ENCODE peak calls at places on chromosomes 12 and 14, in nine cellular contexts. U is Peyer's patch, Q is kidney, W is HCT116, B is cardiac fibroblast, E is heart right ventricle, Z is GM12864, M is choroid plexus epithelial cell, P is tibial artery. O is an unnamed sample.

GRCh38 chr14:58272589-58273372 is 25.6 kb upstream of the ARID4A start:
- DNase-seq in E (peak), B (peak), P (no peak), U (peak), Z (no peak), Q (no peak), W (no peak), M (peak), O (peak)

GRCh38 chr12:57040750-57041149 is 9.2 kb downstream of the MYO1A start:
- DNase-seq in U (no peak), E (no peak), M (no peak), Z (no peak), B (no peak), P (no peak), Q (no peak), W (no peak), O (no peak)

GRCh38 chr12:132409495-132410295 is 80.3 kb upstream of the FBRSL1 start:
- DNase-seq in P (no peak), U (no peak), Q (no peak), B (no peak), M (no peak), E (no peak), Z (no peak), W (no peak), O (no peak)

GRCh38 chr14:64502476-64503183 is 1.0 kb downstream of the ZBTB25 start:
- DNase-seq in M (peak), Q (no peak), U (peak), W (no peak), E (no peak), P (no peak), Z (no peak), B (no peak), O (no peak)

GRCh38 chr12:45439039-45439438 is 223.1 kb downstream of the ANO6 start:
- DNase-seq in U (no peak), W (peak), M (no peak), P (no peak), E (no peak), B (peak), Q (no peak), Z (no peak), O (no peak)

GRCh38 chr14:64812412-64812811 is 67.3 kb downstream of the SPTB start:
- DNase-seq in E (no peak), M (no peak), Z (peak), P (no peak), U (peak), Q (no peak), B (no peak), W (peak), O (no peak)

GRCh38 chr14:74913986-74914573 is 9.0 kb downstream of the RPS6KL1 start:
- DNase-seq in E (peak), P (peak), W (peak), U (peak), Q (no peak), B (peak), Z (no peak), M (peak), O (no peak)

GRCh38 chr12:73798523-73798922 is 739.1 kb upstream of the ATXN7L3B start:
- DNase-seq in E (no peak), W (no peak), Z (no peak), M (peak), P (no peak), U (no peak), Q (no peak), B (no peak), O (no peak)

GRCh38 chr12:121916719-121917118 is 1.7 kb upstream of the CFAP251 start:
- DNase-seq in W (no peak), U (no peak), Q (no peak), B (peak), M (peak), P (no peak), Z (no peak), E (peak), O (peak)

GRCh38 chr12:77681726-77682125 is 149.0 kb upstream of the NAV3 start:
- DNase-seq in P (no peak), W (no peak), E (no peak), B (no peak), Z (no peak), U (no peak), Q (no peak), M (no peak), O (no peak)

GRCh38 chr12:14554281-14555008 is 13.2 kb downstream of the PLBD1 start:
- DNase-seq in Z (no peak), P (peak), B (peak), W (peak), Q (peak), E (peak), M (no peak), U (peak), O (peak)

GRCh38 chr14:50560929-50561280 is 960 bp downstream of the ATL1 start:
- DNase-seq in B (peak), W (no peak), E (peak), Z (no peak), P (peak), M (peak), Q (peak), U (peak), O (peak)

GRCh38 chr12:2391740-2392341 is 339.1 kb downstream of the CACNA1C start:
- DNase-seq in Q (no peak), Z (no peak), B (no peak), E (no peak), U (peak), P (no peak), W (no peak), M (no peak), O (no peak)

GRCh38 chr14:39956372-39956771 is 524.1 kb upstream of the FBXO33 start:
- DNase-seq in E (no peak), B (no peak), M (no peak), W (peak), U (no peak), Z (no peak), Q (no peak), P (no peak), O (no peak)

GRCh38 chr12:13197526-13198141 is 1.1 kb downstream of the EMP1 start:
- DNase-seq in E (peak), U (no peak), W (no peak), P (peak), M (no peak), Z (no peak), Q (no peak), B (peak), O (no peak)

GRCh38 chr14:77562681-77563080 is 53.8 kb downstream of the SPTLC2 start:
- DNase-seq in E (no peak), Z (no peak), B (peak), Q (no peak), P (no peak), M (peak), U (no peak), W (no peak), O (no peak)

GRCh38 chr12:17304503-17305347 is 698.8 kb upstream of the LMO3 start:
- DNase-seq in Q (no peak), E (no peak), W (no peak), B (peak), M (peak), Z (no peak), U (no peak), P (no peak), O (no peak)

GRCh38 chr14:47490353-47490752 is 185.1 kb downstream of the MDGA2 start:
- DNase-seq in Q (no peak), P (no peak), Z (no peak), E (no peak), W (no peak), B (no peak), M (no peak), U (no peak), O (no peak)

GRCh38 chr12:117972341-117972740 is 3.6 kb upstream of the KSR2 start:
- DNase-seq in U (no peak), M (no peak), E (no peak), B (no peak), W (no peak), Z (no peak), P (no peak), Q (no peak), O (no peak)

GRCh38 chr12:122888232-122888752 is 7.6 kb downstream of the VPS37B start:
- DNase-seq in Z (no peak), U (peak), E (no peak), B (peak), M (peak), P (no peak), W (peak), Q (peak), O (peak)

GRCh38 chr12:44287545-44287944 is 451.7 kb downstream of the TMEM117 start:
- DNase-seq in W (no peak), U (no peak), Z (no peak), P (no peak), B (peak), E (no peak), Q (no peak), M (no peak), O (no peak)

GRCh38 chr12:87676726-87677125 is 352.5 kb downstream of the C12orf50 start:
- DNase-seq in Q (no peak), P (no peak), U (no peak), B (peak), Z (no peak), M (no peak), W (no peak), E (no peak), O (no peak)

GRCh38 chr14:37384870-37385596 is 187.3 kb downstream of the MIPOL1 start:
- DNase-seq in Z (no peak), Q (no peak), P (no peak), W (no peak), M (no peak), E (no peak), B (no peak), U (no peak), O (no peak)

GRCh38 chr12:67792185-67792584 is 143.6 kb downstream of the DYRK2 start:
- DNase-seq in U (no peak), M (no peak), Q (no peak), Z (no peak), P (no peak), E (no peak), W (no peak), B (no peak), O (no peak)

GRCh38 chr12:78085562-78086182 is 255.0 kb downstream of the NAV3 start:
- DNase-seq in B (peak), U (no peak), P (no peak), Q (no peak), W (no peak), Z (no peak), E (no peak), M (peak), O (peak)

GRCh38 chr14:71403673-71404072 is 496.4 kb downstream of the PCNX1 start:
- DNase-seq in W (peak), B (peak), M (peak), P (no peak), E (no peak), U (peak), Z (peak), Q (no peak), O (peak)

GRCh38 chr14:67957925-67958324 is 138.3 kb downstream of the RAD51B start:
- DNase-seq in B (no peak), Z (no peak), W (no peak), U (no peak), M (no peak), Q (no peak), P (no peak), E (no peak), O (no peak)

GRCh38 chr12:121893901-121894540 is 5.4 kb downstream of the PSMD9 start:
- DNase-seq in U (no peak), E (no peak), B (peak), M (peak), W (no peak), Z (no peak), P (no peak), Q (no peak), O (no peak)

GRCh38 chr12:58588771-58589170 is 331.5 kb downstream of the LRIG3 start:
- DNase-seq in M (peak), U (no peak), Q (no peak), P (no peak), E (no peak), Z (no peak), W (no peak), B (peak), O (no peak)

GRCh38 chr12:23760495-23760894 is 189.0 kb downstream of the SOX5 start:
- DNase-seq in E (no peak), P (no peak), U (no peak), W (no peak), Q (no peak), B (peak), M (peak), Z (no peak), O (no peak)

GRCh38 chr14:102084931-102085330 is 1.9 kb downstream of the HSP90AA1 start:
- DNase-seq in E (no peak), M (no peak), U (no peak), W (no peak), B (no peak), Q (no peak), P (no peak), Z (no peak), O (no peak)

GRCh38 chr12:77925536-77926108 is 94.9 kb downstream of the NAV3 start:
- DNase-seq in P (peak), E (peak), W (peak), M (peak), U (peak), B (peak), Q (peak), Z (peak), O (peak)

GRCh38 chr12:125140239-125140917 is 75.1 kb downstream of the AACS start:
- DNase-seq in M (no peak), E (no peak), U (no peak), Z (no peak), P (no peak), W (no peak), Q (no peak), B (no peak), O (no peak)

GRCh38 chr12:103930787-103931536 is 752 bp downstream of the HSP90B1 start:
- DNase-seq in E (peak), Q (peak), W (no peak), Z (peak), M (peak), U (peak), P (peak), B (peak), O (no peak)

GRCh38 chr14:96616168-96616681 is 114.0 kb downstream of the PAPOLA start:
- DNase-seq in Q (no peak), P (no peak), Z (no peak), U (no peak), M (no peak), E (no peak), B (no peak), W (no peak), O (no peak)

DNA sequence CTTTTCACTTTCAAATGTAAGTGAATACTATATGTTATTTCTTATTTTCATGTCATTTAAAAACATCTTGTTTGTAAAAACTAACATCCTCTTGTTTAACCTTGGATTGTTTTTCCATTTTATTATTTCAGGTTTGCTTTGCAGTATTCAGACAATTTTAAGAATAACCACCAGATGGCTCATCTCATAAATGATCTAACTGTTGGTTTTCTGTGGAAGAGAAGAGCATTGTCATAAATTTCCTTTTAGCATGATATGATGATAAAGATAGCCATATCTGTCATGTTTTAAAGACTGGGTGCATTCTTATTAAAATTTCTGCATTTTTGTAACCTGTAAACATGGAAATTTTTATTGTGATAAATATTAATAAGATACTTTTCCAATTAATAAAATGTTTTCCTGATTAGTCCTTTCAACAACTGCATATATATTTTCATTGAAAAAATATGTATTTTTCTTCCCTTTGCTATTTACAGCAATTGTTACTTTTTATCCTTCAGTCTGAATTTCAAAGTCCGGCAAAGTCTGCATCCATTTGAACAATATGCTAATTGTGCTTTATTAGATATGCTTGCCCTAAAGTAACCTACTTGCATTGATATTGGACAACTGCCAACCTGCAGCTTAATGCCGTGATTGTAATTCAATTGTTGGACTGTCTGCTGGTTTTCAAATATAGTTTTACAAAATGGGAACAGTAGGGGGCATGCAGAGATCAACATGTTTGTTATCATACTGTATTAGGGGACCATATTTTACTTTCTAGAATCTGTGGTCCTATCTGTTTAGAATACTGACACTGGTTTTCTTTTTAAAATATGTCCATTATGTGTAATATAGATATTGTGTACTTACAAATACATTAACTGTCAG is 163.4 kb downstream of the GARIN6 start:
- DNase-seq in U (no peak), W (peak), E (no peak), M (peak), Q (no peak), B (peak), Z (no peak), P (no peak), O (no peak)
- TF ChIP-seq CTCF in U (no peak), W (peak), E (no peak), M (peak), Q (peak), B (peak), Z (no peak), P (peak), O (no peak)

GRCh38 chr12:65308001-65308400 is 29.5 kb downstream of the MSRB3 start:
- DNase-seq in P (no peak), U (no peak), M (peak), Z (no peak), Q (no peak), E (no peak), B (peak), W (no peak), O (no peak)

GRCh38 chr12:65306229-65306602 is 27.7 kb downstream of the MSRB3 start:
- DNase-seq in Q (no peak), U (no peak), P (no peak), W (no peak), B (peak), M (no peak), Z (no peak), E (no peak), O (no peak)

GRCh38 chr12:65305346-65305950 is 27.0 kb downstream of the MSRB3 start:
- DNase-seq in M (no peak), B (no peak), E (no peak), W (no peak), U (no peak), Z (no peak), Q (no peak), P (no peak), O (no peak)

GRCh38 chr12:65308601-65309071 is 30.2 kb downstream of the MSRB3 start:
- DNase-seq in Z (no peak), U (no peak), B (peak), Q (no peak), M (peak), W (no peak), E (no peak), P (no peak), O (no peak)

DNA sequence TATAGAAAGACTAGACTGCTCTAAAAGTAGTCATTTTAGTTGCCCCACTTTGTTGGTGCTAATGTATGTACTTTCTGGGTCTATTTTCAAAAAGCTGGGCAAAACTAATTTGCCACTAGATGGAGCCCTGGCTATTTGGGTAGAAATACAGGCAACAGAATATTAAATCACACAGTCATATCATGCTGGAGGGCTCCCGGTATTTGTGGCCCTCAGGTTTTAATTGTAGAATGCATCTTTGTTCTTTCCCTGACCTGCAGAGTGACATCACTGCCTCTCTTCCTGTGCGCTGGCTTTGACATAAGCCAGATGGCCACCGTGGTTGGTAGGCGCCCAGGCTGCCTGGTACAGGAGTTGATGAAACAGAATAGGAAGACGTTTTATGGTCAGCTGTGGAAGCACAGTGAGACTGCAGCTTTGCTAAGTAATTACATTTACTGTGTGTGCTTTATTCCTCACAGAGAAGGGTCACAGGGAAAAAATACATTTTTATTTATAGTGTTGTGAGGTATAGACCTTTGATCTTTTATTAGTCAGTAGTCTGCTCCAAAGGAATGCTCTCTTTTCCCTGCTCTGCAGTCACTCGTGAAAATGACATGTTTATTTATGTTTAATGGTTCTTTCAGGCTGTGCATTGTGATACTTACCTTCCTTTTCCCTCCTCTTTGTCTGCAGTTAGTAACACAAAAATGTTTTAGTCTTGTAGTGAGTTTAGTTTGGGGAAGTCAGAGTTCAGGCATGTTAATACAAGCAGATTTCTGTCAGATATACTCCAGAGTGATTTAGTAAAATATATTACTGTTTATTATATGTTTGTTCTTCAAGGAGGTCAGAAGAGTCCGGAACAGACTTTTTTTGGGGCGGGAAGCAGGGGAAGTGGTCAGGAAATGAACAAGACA is 28.4 kb downstream of the MSRB3 start:
- DNase-seq in E (peak), W (peak), M (peak), P (no peak), Q (no peak), B (peak), U (no peak), Z (no peak), O (no peak)
- TF ChIP-seq CTCF in E (no peak), W (peak), M (peak), P (peak), Q (peak), B (peak), U (no peak), Z (peak), O (peak)

DNA sequence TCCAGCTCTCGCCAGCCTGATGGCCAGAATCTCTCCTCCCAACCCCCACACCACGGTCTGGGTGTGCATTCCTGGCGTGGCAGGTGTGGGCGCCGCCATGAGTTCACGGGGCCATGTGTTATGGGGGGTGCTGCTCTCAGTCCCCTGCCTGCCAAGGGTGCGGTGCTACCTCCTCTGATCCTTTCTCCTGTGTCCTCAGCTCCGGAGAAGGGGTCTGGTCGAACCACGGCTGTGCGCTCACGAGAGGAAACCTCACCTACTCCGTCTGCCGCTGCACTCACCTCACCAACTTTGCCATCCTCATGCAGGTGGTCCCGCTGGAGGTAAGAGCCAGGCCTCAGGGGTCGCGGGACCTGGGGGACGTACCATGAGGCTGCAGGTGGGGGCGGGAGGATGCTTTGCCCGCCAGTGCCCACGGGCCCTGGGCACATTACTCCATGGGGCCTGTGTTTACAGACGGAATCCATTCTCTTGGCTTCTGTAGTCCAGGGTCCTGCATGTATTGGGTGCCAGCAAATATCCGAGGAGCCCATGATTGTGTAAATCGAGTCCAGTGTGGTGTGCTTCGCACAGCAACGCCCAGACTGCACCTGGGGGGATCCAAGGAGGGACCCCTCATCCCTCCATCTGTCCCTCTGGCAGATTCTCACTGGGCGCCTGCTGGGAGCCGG is 130.8 kb downstream of the ADGRD1 start:
- DNase-seq in W (no peak), B (no peak), E (no peak), U (peak), M (no peak), Q (peak), Z (no peak), P (no peak), O (no peak)
- TF ChIP-seq CTCF in W (no peak), B (no peak), E (no peak), U (no peak), M (no peak), Q (no peak), Z (no peak), P (no peak), O (no peak)

GRCh38 chr14:22886500-22887259 is 3.7 kb downstream of the REM2 start:
- DNase-seq in Z (peak), E (peak), M (peak), B (peak), Q (peak), P (peak), W (peak), U (peak), O (peak)
- TF ChIP-seq CTCF in Z (peak), E (no peak), M (peak), B (no peak), Q (no peak), P (no peak), W (no peak), U (peak), O (no peak)

O was measured in HL-60.